ENCODE peak calls at places on chromosomes 3 and 15, in four cellular contexts. One of them, this sample, is unnamed.

GRCh38 chr3:16134173-16134928 is 40.1 kb upstream of the GALNT15 start:
- DNase-seq in COR-L47: no peak
- DNase-seq in nephron progenitor cell: no peak
- DNase-seq in CD8-positive, alpha-beta memory T cell: no peak
- DNase-seq in this sample: no peak

GRCh38 chr15:77742127-77742526 is 109.4 kb upstream of the LINGO1 start:
- DNase-seq in COR-L47: no peak
- DNase-seq in nephron progenitor cell: no peak
- DNase-seq in CD8-positive, alpha-beta memory T cell: no peak
- DNase-seq in this sample: no peak

GRCh38 chr15:78830514-78831228 is 19.4 kb upstream of the ADAMTS7 start:
- DNase-seq in COR-L47: no peak
- DNase-seq in nephron progenitor cell: no peak
- DNase-seq in CD8-positive, alpha-beta memory T cell: no peak
- DNase-seq in this sample: peak

GRCh38 chr3:176469694-176470205 is 727.5 kb downstream of the TBL1XR1 start:
- DNase-seq in COR-L47: no peak
- DNase-seq in nephron progenitor cell: no peak
- DNase-seq in CD8-positive, alpha-beta memory T cell: no peak
- DNase-seq in this sample: no peak

GRCh38 chr3:135538123-135538522 is 427.4 kb upstream of the PPP2R3A start:
- DNase-seq in COR-L47: no peak
- DNase-seq in nephron progenitor cell: no peak
- DNase-seq in CD8-positive, alpha-beta memory T cell: no peak
- DNase-seq in this sample: no peak

GRCh38 chr15:43212951-43213350 is 7.9 kb downstream of the EPB42 start:
- DNase-seq in COR-L47: no peak
- DNase-seq in nephron progenitor cell: no peak
- DNase-seq in CD8-positive, alpha-beta memory T cell: no peak
- DNase-seq in this sample: no peak

GRCh38 chr3:129603561-129603942 is 2.9 kb downstream of the PLXND1 start:
- DNase-seq in COR-L47: no peak
- DNase-seq in nephron progenitor cell: no peak
- DNase-seq in CD8-positive, alpha-beta memory T cell: no peak
- DNase-seq in this sample: no peak

GRCh38 chr3:182621435-182622240 is 171.7 kb upstream of the ATP11B start:
- DNase-seq in COR-L47: peak
- DNase-seq in nephron progenitor cell: no peak
- DNase-seq in CD8-positive, alpha-beta memory T cell: no peak
- DNase-seq in this sample: no peak

This sample was measured in left kidney.